ENCODE peak calls at places on chromosomes 11 and 22, in six cellular contexts. P is dorsolateral prefrontal cortex; U is heart left ventricle; V is stimulated activated naive CD4-positive, alpha-beta T cell; R is naive thymus-derived CD4-positive, alpha-beta T cell; H is HEK293T. O is an unnamed sample.

GRCh38 chr11:86722041-86722440 is 49.6 kb upstream of the ME3 start:
- DNase-seq in P (no peak), U (no peak), V (no peak), R (no peak), H (no peak), O (no peak)

GRCh38 chr11:11963842-11964773 is 44.3 kb downstream of the DKK3 start:
- DNase-seq in P (no peak), U (no peak), V (no peak), R (no peak), H (no peak), O (no peak)

GRCh38 chr11:64787526-64788320 is 9.4 kb upstream of the SF1 start:
- DNase-seq in P (peak; percentile 44), U (no peak), V (no peak), R (peak; percentile 57), H (peak; percentile 75), O (peak; percentile 78)

GRCh38 chr11:43996318-43996717 is 51.5 kb upstream of the ACCSL start:
- DNase-seq in P (no peak), U (no peak), V (no peak), R (no peak), H (no peak), O (no peak)

GRCh38 chr11:78419327-78419726 is 1.7 kb upstream of the GAB2 start:
- DNase-seq in P (no peak), U (peak; percentile 77), V (no peak), R (no peak), H (no peak), O (peak; percentile 70)

GRCh38 chr11:10401275-10401674 is 53.8 kb upstream of the AMPD3 start:
- DNase-seq in P (no peak), U (peak; percentile 44), V (no peak), R (no peak), H (no peak), O (no peak)

GRCh38 chr11:129643031-129643721 is 172.5 kb upstream of the TMEM45B start:
- DNase-seq in P (no peak), U (no peak), V (no peak), R (no peak), H (no peak), O (no peak)

GRCh38 chr11:61174275-61174674 is 13.0 kb upstream of the VPS37C start:
- DNase-seq in P (no peak), U (no peak), V (no peak), R (no peak), H (no peak), O (no peak)

GRCh38 chr22:22038178-22038880 is 55.7 kb upstream of the TOP3B start:
- DNase-seq in P (no peak), U (no peak), V (no peak), R (no peak), H (no peak), O (no peak)

GRCh38 chr11:1931791-1932480 is 12.4 kb downstream of the TNNT3 start:
- DNase-seq in P (no peak), U (no peak), V (no peak), R (no peak), H (no peak), O (no peak)

GRCh38 chr11:70517996-70518907 is 119.9 kb downstream of the CTTN start:
- DNase-seq in P (no peak), U (peak; percentile 4), V (no peak), R (no peak), H (no peak), O (peak; percentile 90)

GRCh38 chr22:46122511-46122971 is 27.8 kb upstream of the PPARA start:
- DNase-seq in P (peak; percentile 70), U (peak; percentile 79), V (peak; percentile 15), R (peak; percentile 57), H (peak; percentile 87), O (peak; percentile 80)

GRCh38 chr22:26558246-26558895 is 31.6 kb downstream of the TPST2 start:
- DNase-seq in P (no peak), U (no peak), V (no peak), R (no peak), H (no peak), O (no peak)

GRCh38 chr11:109015283-109015682 is 350.4 kb downstream of the DDX10 start:
- DNase-seq in P (no peak), U (no peak), V (no peak), R (no peak), H (no peak), O (peak; percentile 59)

GRCh38 chr11:117096140-117096972 is 1.9 kb downstream of the SIK3 start:
- DNase-seq in P (peak; percentile 30), U (no peak), V (peak; percentile 63), R (peak; percentile 69), H (no peak), O (peak; percentile 75)

GRCh38 chr22:27139935-27140493 is 482.6 kb downstream of the MIAT start:
- DNase-seq in P (no peak), U (peak; percentile 30), V (no peak), R (no peak), H (no peak), O (no peak)

GRCh38 chr11:87421422-87421821 is 383.7 kb downstream of the TMEM135 start:
- DNase-seq in P (peak; percentile 22), U (no peak), V (no peak), R (peak; percentile 50), H (peak; percentile 71), O (peak; percentile 66)

GRCh38 chr11:3014943-3015342 is 22.8 kb upstream of the NAP1L4 start:
- DNase-seq in P (no peak), U (no peak), V (no peak), R (no peak), H (no peak), O (no peak)

GRCh38 chr11:118911880-118912741 is 13.6 kb downstream of the BCL9L start:
- DNase-seq in P (no peak), U (peak; percentile 93), V (no peak), R (no peak), H (peak; percentile 36), O (peak; percentile 99)

GRCh38 chr22:50009251-50009650 is 3.3 kb downstream of the IL17REL start:
- DNase-seq in P (no peak), U (no peak), V (no peak), R (no peak), H (no peak), O (no peak)

GRCh38 chr11:2800655-2801531 is 84.7 kb downstream of the CDKN1C start:
- DNase-seq in P (no peak), U (peak; percentile 16), V (no peak), R (no peak), H (no peak), O (no peak)

GRCh38 chr22:46734830-46735453 is 3.1 kb downstream of the CERK start:
- DNase-seq in P (peak; percentile 30), U (peak; percentile 60), V (peak; percentile 28), R (peak; percentile 44), H (no peak), O (no peak)

GRCh38 chr11:20518323-20518834 is 81.0 kb upstream of the SLC6A5 start:
- DNase-seq in P (no peak), U (no peak), V (no peak), R (no peak), H (no peak), O (peak; percentile 7)

GRCh38 chr11:92123540-92123939 is 101.1 kb upstream of the FAT3 start:
- DNase-seq in P (no peak), U (no peak), V (no peak), R (no peak), H (no peak), O (no peak)

GRCh38 chr11:45178890-45179663 is 32.6 kb downstream of the PRDM11 start:
- DNase-seq in P (no peak), U (no peak), V (no peak), R (no peak), H (no peak), O (no peak)

GRCh38 chr11:31872074-31872440 is 60.9 kb upstream of the PAX6 start:
- DNase-seq in P (no peak), U (no peak), V (no peak), R (no peak), H (no peak), O (no peak)

GRCh38 chr11:94613120-94613519 is 46.0 kb downstream of the PIWIL4 start:
- DNase-seq in P (no peak), U (no peak), V (no peak), R (no peak), H (no peak), O (no peak)

GRCh38 chr11:35077709-35078695 is 61.0 kb upstream of the CD44 start:
- DNase-seq in P (no peak), U (no peak), V (peak; percentile 78), R (peak; percentile 83), H (no peak), O (peak; percentile 18)

GRCh38 chr11:115453158-115453557 is 51.1 kb downstream of the CADM1 start:
- DNase-seq in P (no peak), U (no peak), V (no peak), R (no peak), H (no peak), O (no peak)

GRCh38 chr11:43747130-43747802 is 66.7 kb downstream of the HSD17B12 start:
- DNase-seq in P (no peak), U (no peak), V (no peak), R (no peak), H (no peak), O (peak; percentile 63)

GRCh38 chr11:64911142-64911541 is 5.9 kb downstream of the ATG2A start:
- DNase-seq in P (no peak), U (no peak), V (no peak), R (no peak), H (no peak), O (no peak)

O was measured in trophoblast cell.